ENCODE peak calls at places on chromosome 4, in four cellular contexts. C is GM12878, V is IMR-90, Z is K562. X is an unnamed sample.

GRCh38 chr4:82500830-82501229 is 61.0 kb downstream of the TMEM150C start:
- DNase-seq in C (no peak), V (no peak), Z (no peak), X (no peak)

GRCh38 chr4:1202526-1203378 is 30.4 kb upstream of the SPON2 start:
- DNase-seq in C (no peak), V (no peak), Z (no peak), X (no peak)

GRCh38 chr4:159052315-159052714 is 50.6 kb upstream of the RAPGEF2 start:
- DNase-seq in C (peak), V (no peak), Z (no peak), X (no peak)

GRCh38 chr4:89660851-89661250 is 176.1 kb downstream of the SNCA start:
- DNase-seq in C (no peak), V (no peak), Z (no peak), X (no peak)

GRCh38 chr4:138775890-138776289 is 239.7 kb upstream of the NOCT start:
- DNase-seq in C (peak), V (no peak), Z (no peak), X (no peak)

GRCh38 chr4:157221895-157222763 is 1.6 kb downstream of the GRIA2 start:
- DNase-seq in C (no peak), V (no peak), Z (no peak), X (no peak)

GRCh38 chr4:2071912-2072867 is 13.1 kb downstream of the NAT8L start:
- DNase-seq in C (no peak), V (no peak), Z (no peak), X (no peak)

GRCh38 chr4:148238086-148238485 is 204.1 kb downstream of the NR3C2 start:
- DNase-seq in C (no peak), V (no peak), Z (no peak), X (no peak)

GRCh38 chr4:27844359-27844758 is 983.7 kb downstream of the STIM2 start:
- DNase-seq in C (no peak), V (no peak), Z (no peak), X (no peak)

GRCh38 chr4:16213107-16213506 is 13.2 kb downstream of the TAPT1 start:
- DNase-seq in C (no peak), V (peak), Z (no peak), X (no peak)

GRCh38 chr4:769511-769910 is 56.4 kb downstream of the CPLX1 start:
- DNase-seq in C (no peak), V (no peak), Z (no peak), X (no peak)

GRCh38 chr4:53620956-53621355 is 29.7 kb upstream of the LNX1 start:
- DNase-seq in C (no peak), V (no peak), Z (no peak), X (no peak)

GRCh38 chr4:6746721-6747689 is 31.0 kb downstream of the BLOC1S4 start:
- DNase-seq in C (no peak), V (no peak), Z (no peak), X (no peak)
- TF ChIP-seq CHD1 in C (no peak), V (no peak), Z (no peak), X (no peak)

DNA sequence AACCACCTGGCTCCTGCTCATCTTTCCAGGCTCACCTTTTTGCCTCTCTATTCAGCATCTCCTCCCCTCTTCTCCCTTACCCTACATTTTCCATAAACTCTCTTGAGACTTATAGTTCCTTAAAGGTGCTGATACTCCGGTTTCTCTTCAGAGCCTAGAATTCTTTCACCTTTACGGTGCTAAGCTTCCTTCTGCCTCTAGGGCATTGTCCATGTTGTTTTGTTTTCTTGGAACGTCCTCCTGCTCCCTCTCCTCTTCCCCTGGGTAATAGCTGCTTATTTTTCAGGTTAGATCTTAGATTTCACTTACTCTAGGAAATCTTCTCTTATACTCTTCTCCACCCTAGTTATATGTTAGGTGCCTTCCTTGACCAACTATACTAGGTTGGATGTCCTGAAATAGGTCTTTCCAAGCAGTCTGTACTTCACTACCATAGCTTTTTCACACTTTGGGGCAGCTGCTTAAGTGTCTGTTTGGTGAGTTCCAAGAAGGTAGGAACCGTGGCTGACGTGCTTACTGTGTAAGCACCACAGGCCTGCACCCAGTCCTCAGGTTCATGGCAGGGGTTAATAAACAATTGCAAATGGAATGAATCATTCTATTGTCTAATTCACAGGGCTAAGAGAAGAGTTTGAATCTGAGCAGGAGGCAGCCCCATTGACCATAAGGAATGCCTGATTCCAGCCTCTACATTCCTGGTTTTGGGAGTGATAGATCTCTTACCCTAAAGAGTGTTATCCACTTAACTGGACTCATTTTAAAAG is 227.5 kb downstream of the MGST2 start:
- DNase-seq in C (no peak), V (no peak), Z (no peak), X (no peak)
- TF ChIP-seq CTCF in C (no peak), V (no peak), Z (no peak), X (no peak)

GRCh38 chr4:13312264-13312663 is 171.9 kb downstream of the RAB28 start:
- DNase-seq in C (no peak), V (no peak), Z (no peak), X (no peak)

GRCh38 chr4:13309751-13310150 is 174.4 kb downstream of the RAB28 start:
- DNase-seq in C (no peak), V (no peak), Z (no peak), X (no peak)

DNA sequence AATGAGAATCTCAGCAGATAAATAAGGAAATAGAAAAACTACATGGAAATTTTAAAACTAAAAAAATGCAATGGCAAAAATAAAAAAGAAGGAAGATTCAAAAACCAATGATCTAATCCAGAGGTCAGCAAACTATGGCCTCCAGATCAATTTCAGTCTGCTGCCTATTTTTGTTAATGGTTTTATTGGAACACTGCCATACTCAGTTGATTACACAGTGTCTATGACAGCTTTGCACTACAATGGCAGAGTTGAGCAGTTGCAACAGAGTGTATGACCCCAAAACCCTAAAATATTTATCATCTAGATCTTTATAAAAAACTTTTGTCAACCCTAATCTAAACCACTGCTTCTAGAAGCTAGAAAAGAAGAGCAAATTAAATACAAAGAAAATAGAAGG is 170.3 kb downstream of the RAB28 start:
- DNase-seq in C (no peak), V (no peak), Z (no peak), X (no peak)
- TF ChIP-seq CHD1 in C (no peak), V (no peak), Z (no peak), X (no peak)

GRCh38 chr4:42656736-42656985 is 244 bp downstream of the ATP8A1 start:
- DNase-seq in C (no peak), V (no peak), Z (no peak), X (no peak)

GRCh38 chr4:42653606-42654560 is 3.0 kb downstream of the ATP8A1 start:
- DNase-seq in C (no peak), V (no peak), Z (no peak), X (no peak)

GRCh38 chr4:42655921-42656735 is 777 bp downstream of the ATP8A1 start:
- DNase-seq in C (no peak), V (no peak), Z (no peak), X (no peak)

GRCh38 chr4:42655248-42655647 is 1.7 kb downstream of the ATP8A1 start:
- DNase-seq in C (no peak), V (no peak), Z (no peak), X (no peak)

GRCh38 chr4:42654606-42655005 is 2.3 kb downstream of the ATP8A1 start:
- DNase-seq in C (no peak), V (peak), Z (no peak), X (no peak)
- TF ChIP-seq CTCF in C (no peak), V (no peak), Z (no peak), X (no peak)

GRCh38 chr4:164536829-164537228 is 217.1 kb upstream of the SMIM31 start:
- DNase-seq in C (no peak), V (peak), Z (no peak), X (no peak)
- TF ChIP-seq CHD1 in C (no peak), V (no peak), Z (no peak), X (no peak)

DNA sequence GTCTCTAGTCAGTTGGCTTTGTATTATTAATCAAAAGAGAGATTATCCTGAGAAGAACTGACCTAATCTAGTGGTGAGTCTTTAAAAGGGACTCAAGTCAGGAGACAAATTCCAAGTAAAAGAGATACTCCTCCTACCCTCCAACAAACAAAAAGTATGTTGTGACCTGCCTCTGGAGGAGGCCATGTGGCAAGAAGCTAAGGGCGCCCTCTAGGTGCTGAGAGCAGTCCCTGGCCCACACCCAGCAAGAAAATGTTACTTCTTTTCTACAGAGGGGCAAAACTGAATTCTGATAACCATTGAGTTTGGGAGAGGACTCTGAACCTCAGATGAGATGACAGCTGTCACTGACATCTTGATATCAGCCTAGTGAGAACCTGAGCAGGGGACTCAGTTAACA is 953.6 kb upstream of the AGA start:
- DNase-seq in C (no peak), V (no peak), Z (no peak), X (no peak)
- TF ChIP-seq CTCF in C (peak), V (no peak), Z (no peak), X (peak)

GRCh38 chr4:168857009-168857408 is 153.0 kb downstream of the CBR4 start:
- DNase-seq in C (no peak), V (peak), Z (no peak), X (no peak)
- TF ChIP-seq CHD1 in C (no peak), V (no peak), Z (no peak), X (no peak)

GRCh38 chr4:18698119-18698883 is 676.7 kb upstream of the LCORL start:
- DNase-seq in C (no peak), V (no peak), Z (no peak), X (no peak)

GRCh38 chr4:18691431-18692200 is 670.1 kb upstream of the LCORL start:
- DNase-seq in C (no peak), V (no peak), Z (no peak), X (peak)

GRCh38 chr4:18695733-18696527 is 674.4 kb upstream of the LCORL start:
- DNase-seq in C (no peak), V (no peak), Z (no peak), X (no peak)
- TF ChIP-seq CTCF in C (no peak), V (peak), Z (no peak), X (peak)

GRCh38 chr4:10582966-10583365 is 101.6 kb downstream of the CLNK start:
- DNase-seq in C (no peak), V (no peak), Z (no peak), X (no peak)

GRCh38 chr4:10581022-10581421 is 103.5 kb downstream of the CLNK start:
- DNase-seq in C (no peak), V (no peak), Z (no peak), X (no peak)

GRCh38 chr4:10582059-10582686 is 102.4 kb downstream of the CLNK start:
- DNase-seq in C (no peak), V (peak), Z (peak), X (no peak)

GRCh38 chr4:10587296-10587695 is 97.3 kb downstream of the CLNK start:
- DNase-seq in C (no peak), V (no peak), Z (no peak), X (no peak)

DNA sequence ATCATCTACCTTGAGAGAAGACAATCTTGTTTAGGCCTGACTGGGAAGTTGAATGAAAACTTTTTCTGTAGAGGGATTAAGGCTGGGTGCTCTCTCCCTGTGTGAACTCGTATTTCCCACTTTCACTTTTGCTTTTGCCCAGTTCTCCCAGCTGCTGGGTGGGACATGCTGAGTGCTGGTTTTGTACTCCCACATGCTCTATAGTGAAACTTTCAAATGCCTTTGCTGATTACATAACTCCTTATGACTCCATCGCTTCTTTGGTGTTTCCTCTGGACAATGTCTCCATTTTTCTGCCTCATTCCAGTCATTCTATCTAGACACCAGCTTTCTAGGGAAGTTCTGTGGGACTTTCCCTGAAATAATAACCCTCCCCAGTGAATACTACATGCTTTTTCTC is 100.5 kb downstream of the CLNK start:
- DNase-seq in C (peak), V (peak), Z (no peak), X (no peak)
- TF ChIP-seq CHD1 in C (no peak), V (no peak), Z (no peak), X (no peak)

GRCh38 chr4:188455353-188455752 is 316.1 kb downstream of the TRIML1 start:
- DNase-seq in C (no peak), V (no peak), Z (no peak), X (no peak)

GRCh38 chr4:188452097-188452496 is 312.9 kb downstream of the TRIML1 start:
- DNase-seq in C (no peak), V (no peak), Z (no peak), X (no peak)

DNA sequence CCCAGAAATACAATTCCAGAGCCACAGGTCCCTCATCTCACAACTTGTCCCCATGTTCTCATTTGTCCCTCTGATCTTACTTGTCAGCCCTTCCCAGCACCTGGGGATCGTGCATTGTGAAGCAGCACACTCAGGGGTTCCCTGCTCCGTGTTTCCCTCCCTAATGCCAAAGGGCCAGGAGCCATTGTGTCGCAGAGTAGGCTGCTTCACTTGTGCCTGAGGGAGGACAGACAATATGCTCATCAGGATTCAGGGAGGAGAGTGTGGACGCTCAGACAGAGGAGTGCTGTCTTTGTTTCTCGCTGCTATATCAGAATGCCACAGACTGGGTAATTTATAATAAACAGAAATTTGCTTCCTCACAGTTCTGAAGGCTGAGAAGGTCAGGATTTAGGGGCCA is 315.3 kb downstream of the TRIML1 start:
- DNase-seq in C (no peak), V (no peak), Z (no peak), X (no peak)
- TF ChIP-seq CTCF in C (no peak), V (no peak), Z (no peak), X (no peak)